ENCODE peak calls at places on chromosomes 6 and 20, in seven cellular contexts. D, N, S, G, K, M and H are unnamed samples.

GRCh38 chr6:70110128-70111022 is 192.5 kb downstream of the COL9A1 start:
- DNase-seq in M (no peak), K (no peak), S (no peak), G (no peak), D (no peak), N (peak), H (no peak)

GRCh38 chr6:155389130-155389529 is 66.5 kb downstream of the NOX3 start:
- DNase-seq in K (no peak), D (no peak), G (no peak), M (peak), S (no peak), N (no peak), H (no peak)

GRCh38 chr6:25054469-25054868 is 118.7 kb upstream of the RIPOR2 start:
- DNase-seq in K (no peak), S (no peak), M (peak), G (no peak), D (peak), N (peak), H (no peak)

GRCh38 chr20:60224914-60225313 is 266.7 kb downstream of the CDH26 start:
- DNase-seq in K (no peak), N (no peak), D (peak), M (peak), G (peak), S (peak), H (no peak)

GRCh38 chr20:2752631-2753455 is 47.6 kb downstream of the CPXM1 start:
- DNase-seq in D (no peak), S (peak), G (peak), N (peak), M (peak), K (no peak), H (no peak)

GRCh38 chr20:61688411-61688810 is 377.3 kb downstream of the TAF4 start:
- DNase-seq in G (no peak), N (no peak), S (no peak), M (no peak), D (no peak), K (no peak), H (no peak)

GRCh38 chr20:50126662-50127061 is 13.7 kb upstream of the UBE2V1 start:
- DNase-seq in K (no peak), G (peak), N (no peak), M (no peak), D (no peak), S (no peak), H (no peak)

GRCh38 chr6:132742495-132742894 is 15.2 kb downstream of the VNN2 start:
- DNase-seq in M (no peak), K (no peak), S (no peak), D (no peak), N (no peak), G (no peak), H (no peak)

GRCh38 chr6:84635081-84635745 is 129.2 kb downstream of the TBX18 start:
- DNase-seq in K (no peak), G (no peak), M (peak), N (peak), S (no peak), D (peak), H (no peak)

GRCh38 chr6:138328210-138328609 is 49.5 kb upstream of the SMIM28 start:
- DNase-seq in S (no peak), K (no peak), D (no peak), M (no peak), G (no peak), N (peak), H (no peak)

GRCh38 chr6:169166896-169167580 is 86.6 kb downstream of the THBS2 start:
- DNase-seq in N (no peak), M (no peak), G (no peak), K (no peak), S (no peak), D (no peak), H (no peak)

GRCh38 chr20:62926229-62927127 is at the start of gene DIDO1:
- DNase-seq in G (peak), N (peak), M (peak), D (peak), S (peak), K (peak), H (no peak)

GRCh38 chr20:44234566-44235317 is 12.4 kb upstream of the GDAP1L1 start:
- DNase-seq in N (no peak), G (no peak), D (no peak), S (no peak), K (no peak), M (no peak), H (no peak)

GRCh38 chr6:105606871-105607421 is 204.1 kb upstream of the PREP start:
- DNase-seq in M (no peak), K (no peak), S (no peak), D (peak), N (no peak), G (no peak), H (peak)

GRCh38 chr6:147000545-147001488 is 203.4 kb upstream of the STXBP5 start:
- DNase-seq in K (no peak), N (peak), D (no peak), S (no peak), M (peak), G (peak), H (no peak)

GRCh38 chr6:106974999-106975698 is 620 bp upstream of the CD24 start:
- DNase-seq in D (peak), G (peak), K (no peak), N (peak), M (no peak), S (peak), H (no peak)

GRCh38 chr6:49339096-49339495 is 124.0 kb downstream of the MMUT start:
- DNase-seq in M (no peak), G (no peak), D (no peak), N (no peak), K (no peak), S (no peak), H (no peak)

GRCh38 chr20:33176101-33176500 is 8.1 kb downstream of the BPIFA2 start:
- DNase-seq in D (no peak), K (no peak), G (no peak), N (no peak), S (no peak), M (no peak), H (no peak)

GRCh38 chr6:111461860-111462259 is 21.2 kb downstream of the REV3L start:
- DNase-seq in M (no peak), G (peak), D (no peak), K (no peak), S (no peak), N (no peak), H (no peak)

GRCh38 chr6:37303891-37304503 is 46.1 kb upstream of the TMEM217 start:
- DNase-seq in G (peak), M (peak), D (peak), N (peak), S (no peak), K (no peak), H (no peak)

GRCh38 chr6:118123503-118124037 is 216.5 kb downstream of the SLC35F1 start:
- DNase-seq in D (no peak), S (no peak), K (no peak), N (no peak), M (no peak), G (no peak), H (no peak)

GRCh38 chr6:38673397-38674165 is 29.4 kb downstream of the GLO1 start:
- DNase-seq in M (no peak), D (no peak), K (no peak), N (no peak), S (no peak), G (no peak), H (no peak)

GRCh38 chr6:148528292-148528691 is 185.7 kb downstream of the SASH1 start:
- DNase-seq in M (peak), D (no peak), G (peak), N (no peak), S (peak), K (no peak), H (no peak)

GRCh38 chr6:133291671-133292070 is 50.5 kb downstream of the EYA4 start:
- DNase-seq in K (no peak), D (no peak), G (no peak), N (peak), S (no peak), M (peak), H (no peak)

GRCh38 chr20:4782373-4782772 is 60.7 kb downstream of the PRND start:
- DNase-seq in M (no peak), G (no peak), N (no peak), D (no peak), K (no peak), S (no peak), H (no peak)

GRCh38 chr20:35976012-35976411 is 7.6 kb downstream of the CNBD2 start:
- DNase-seq in G (no peak), N (no peak), M (no peak), D (no peak), K (no peak), S (no peak), H (no peak)

GRCh38 chr6:150008588-150008987 is 16.7 kb downstream of the RAET1L start:
- DNase-seq in D (no peak), K (no peak), N (no peak), M (no peak), S (no peak), G (no peak), H (no peak)

GRCh38 chr6:3801960-3802359 is 47.2 kb upstream of the FAM50B start:
- DNase-seq in D (no peak), K (no peak), N (no peak), M (no peak), G (no peak), S (no peak), H (no peak)

GRCh38 chr6:90257486-90257738 is 39.2 kb downstream of the BACH2 start:
- DNase-seq in K (no peak), D (no peak), M (no peak), S (no peak), G (no peak), N (no peak), H (no peak)

GRCh38 chr6:70831427-70831826 is 125.4 kb downstream of the B3GAT2 start:
- DNase-seq in D (no peak), M (no peak), G (no peak), K (no peak), N (no peak), S (no peak), H (no peak)

GRCh38 chr6:30044630-30045029 is 16.4 kb upstream of the POLR1H start:
- DNase-seq in D (peak), N (peak), K (no peak), G (no peak), M (peak), S (no peak), H (no peak)

GRCh38 chr6:4914412-4915159 is 89.3 kb downstream of the RPP40 start:
- DNase-seq in G (no peak), K (no peak), D (peak), S (no peak), M (no peak), N (peak), H (no peak)

GRCh38 chr6:162856885-162857284 is 129.1 kb downstream of the PACRG start:
- DNase-seq in K (no peak), S (peak), G (peak), M (peak), D (peak), N (peak), H (peak)

GRCh38 chr20:56554869-56555268 is 21.8 kb downstream of the FAM209B start:
- DNase-seq in M (peak), N (peak), S (peak), G (peak), K (no peak), D (peak), H (peak)

GRCh38 chr20:2578430-2579192 is 42.2 kb downstream of the TMC2 start:
- DNase-seq in D (no peak), M (no peak), K (no peak), G (no peak), N (no peak), S (peak), H (no peak)

GRCh38 chr6:96939019-96939805 is 14.7 kb downstream of the KLHL32 start:
- DNase-seq in M (peak), N (peak), G (peak), K (no peak), S (no peak), D (peak), H (peak)

GRCh38 chr20:5825136-5825719 is 75.0 kb downstream of the SHLD1 start:
- DNase-seq in K (no peak), D (no peak), M (no peak), S (no peak), N (no peak), G (no peak), H (no peak)

GRCh38 chr20:64057628-64058498 is 5.1 kb upstream of the TCEA2 start:
- DNase-seq in N (peak), S (peak), M (peak), G (peak), K (peak), D (no peak), H (no peak)